ENCODE peak calls at places on chromosomes 5 and 9, in nine cellular contexts. One of them, this sample, is unnamed.

GRCh38 chr9:24961787-24962186 is 416.1 kb upstream of the IZUMO3 start:
- DNase-seq in vagina: no peak
- DNase-seq in suprapubic skin: no peak
- DNase-seq in lung: no peak
- DNase-seq in transverse colon: no peak
- DNase-seq in naive thymus-derived CD4-positive, alpha-beta T cell: no peak
- DNase-seq in right atrium auricular region: no peak
- DNase-seq in gastrocnemius medialis: no peak
- DNase-seq in A549: no peak
- DNase-seq in this sample: no peak

GRCh38 chr5:41465493-41466171 is 44.8 kb downstream of the PLCXD3 start:
- DNase-seq in naive thymus-derived CD4-positive, alpha-beta T cell: no peak
- DNase-seq in A549: no peak
- DNase-seq in suprapubic skin: no peak
- DNase-seq in lung: no peak
- DNase-seq in vagina: no peak
- DNase-seq in transverse colon: no peak
- DNase-seq in right atrium auricular region: no peak
- DNase-seq in gastrocnemius medialis: no peak
- DNase-seq in this sample: no peak

GRCh38 chr5:1525624-1525985 is 1.8 kb upstream of the LPCAT1 start:
- DNase-seq in vagina: no peak
- DNase-seq in right atrium auricular region: peak; percentile 53
- DNase-seq in gastrocnemius medialis: no peak
- DNase-seq in naive thymus-derived CD4-positive, alpha-beta T cell: peak; percentile 5
- DNase-seq in A549: no peak
- DNase-seq in suprapubic skin: no peak
- DNase-seq in lung: no peak
- DNase-seq in transverse colon: no peak
- DNase-seq in this sample: peak; percentile 1

GRCh38 chr5:75052461-75053285 is at the start of gene GCNT4:
- DNase-seq in transverse colon: peak; percentile 38
- DNase-seq in lung: peak; percentile 39
- DNase-seq in A549: peak; percentile 29
- DNase-seq in right atrium auricular region: no peak
- DNase-seq in vagina: no peak
- DNase-seq in suprapubic skin: no peak
- DNase-seq in naive thymus-derived CD4-positive, alpha-beta T cell: peak; percentile 43
- DNase-seq in gastrocnemius medialis: peak; percentile 26
- DNase-seq in this sample: peak; percentile 56

GRCh38 chr9:83330207-83331196 is 207.7 kb downstream of the FRMD3 start:
- DNase-seq in gastrocnemius medialis: no peak
- DNase-seq in transverse colon: no peak
- DNase-seq in vagina: no peak
- DNase-seq in A549: no peak
- DNase-seq in naive thymus-derived CD4-positive, alpha-beta T cell: no peak
- DNase-seq in suprapubic skin: no peak
- DNase-seq in right atrium auricular region: no peak
- DNase-seq in lung: no peak
- DNase-seq in this sample: no peak

GRCh38 chr5:140084466-140084865 is 29.4 kb upstream of the PURA start:
- DNase-seq in gastrocnemius medialis: no peak
- DNase-seq in suprapubic skin: no peak
- DNase-seq in lung: no peak
- DNase-seq in vagina: no peak
- DNase-seq in naive thymus-derived CD4-positive, alpha-beta T cell: no peak
- DNase-seq in transverse colon: no peak
- DNase-seq in right atrium auricular region: no peak
- DNase-seq in A549: no peak
- DNase-seq in this sample: peak; percentile 48

GRCh38 chr9:93684161-93684765 is 107.9 kb downstream of the PHF2 start:
- DNase-seq in suprapubic skin: no peak
- DNase-seq in vagina: no peak
- DNase-seq in right atrium auricular region: peak; percentile 43
- DNase-seq in lung: peak; percentile 25
- DNase-seq in gastrocnemius medialis: no peak
- DNase-seq in naive thymus-derived CD4-positive, alpha-beta T cell: no peak
- DNase-seq in transverse colon: no peak
- DNase-seq in A549: no peak
- DNase-seq in this sample: no peak

GRCh38 chr5:129377504-129377903 is 82.6 kb upstream of the ADAMTS19 start:
- DNase-seq in lung: no peak
- DNase-seq in right atrium auricular region: no peak
- DNase-seq in A549: no peak
- DNase-seq in transverse colon: peak; percentile 54
- DNase-seq in vagina: no peak
- DNase-seq in gastrocnemius medialis: no peak
- DNase-seq in naive thymus-derived CD4-positive, alpha-beta T cell: no peak
- DNase-seq in suprapubic skin: no peak
- DNase-seq in this sample: no peak

GRCh38 chr9:134175808-134176598 is 11.6 kb upstream of the RNU6ATAC start:
- DNase-seq in A549: no peak
- DNase-seq in vagina: no peak
- DNase-seq in lung: no peak
- DNase-seq in suprapubic skin: peak; percentile 64
- DNase-seq in transverse colon: no peak
- DNase-seq in naive thymus-derived CD4-positive, alpha-beta T cell: no peak
- DNase-seq in right atrium auricular region: no peak
- DNase-seq in gastrocnemius medialis: peak; percentile 64
- DNase-seq in this sample: no peak

GRCh38 chr9:125218621-125219020 is 18.3 kb downstream of the RABEPK start:
- DNase-seq in right atrium auricular region: no peak
- DNase-seq in suprapubic skin: no peak
- DNase-seq in vagina: no peak
- DNase-seq in naive thymus-derived CD4-positive, alpha-beta T cell: no peak
- DNase-seq in gastrocnemius medialis: no peak
- DNase-seq in lung: no peak
- DNase-seq in A549: no peak
- DNase-seq in transverse colon: no peak
- DNase-seq in this sample: no peak

GRCh38 chr5:126096442-126096841 is 326.8 kb upstream of the GRAMD2B start:
- DNase-seq in gastrocnemius medialis: no peak
- DNase-seq in transverse colon: no peak
- DNase-seq in naive thymus-derived CD4-positive, alpha-beta T cell: no peak
- DNase-seq in vagina: no peak
- DNase-seq in suprapubic skin: no peak
- DNase-seq in lung: no peak
- DNase-seq in right atrium auricular region: no peak
- DNase-seq in A549: no peak
- DNase-seq in this sample: no peak

GRCh38 chr9:93345630-93346239 is 105.8 kb upstream of the FAM120A start:
- DNase-seq in right atrium auricular region: no peak
- DNase-seq in vagina: no peak
- DNase-seq in gastrocnemius medialis: no peak
- DNase-seq in A549: no peak
- DNase-seq in suprapubic skin: no peak
- DNase-seq in transverse colon: no peak
- DNase-seq in lung: no peak
- DNase-seq in naive thymus-derived CD4-positive, alpha-beta T cell: no peak
- DNase-seq in this sample: no peak

GRCh38 chr9:131799177-131799823 is 59.4 kb upstream of the RAPGEF1 start:
- DNase-seq in right atrium auricular region: no peak
- DNase-seq in gastrocnemius medialis: no peak
- DNase-seq in transverse colon: peak; percentile 46
- DNase-seq in A549: no peak
- DNase-seq in suprapubic skin: no peak
- DNase-seq in vagina: no peak
- DNase-seq in lung: peak; percentile 31
- DNase-seq in naive thymus-derived CD4-positive, alpha-beta T cell: peak; percentile 36
- DNase-seq in this sample: peak; percentile 50

GRCh38 chr5:62315376-62316049 is 9.5 kb downstream of the KIF2A start:
- DNase-seq in A549: no peak
- DNase-seq in vagina: no peak
- DNase-seq in right atrium auricular region: no peak
- DNase-seq in gastrocnemius medialis: no peak
- DNase-seq in transverse colon: no peak
- DNase-seq in naive thymus-derived CD4-positive, alpha-beta T cell: no peak
- DNase-seq in suprapubic skin: no peak
- DNase-seq in lung: no peak
- DNase-seq in this sample: no peak

GRCh38 chr5:81854485-81854884 is 103.6 kb upstream of the SSBP2 start:
- DNase-seq in A549: no peak
- DNase-seq in naive thymus-derived CD4-positive, alpha-beta T cell: no peak
- DNase-seq in gastrocnemius medialis: no peak
- DNase-seq in right atrium auricular region: no peak
- DNase-seq in vagina: no peak
- DNase-seq in transverse colon: no peak
- DNase-seq in suprapubic skin: no peak
- DNase-seq in lung: no peak
- DNase-seq in this sample: no peak

GRCh38 chr5:168317521-168318147 is 26.2 kb downstream of the WWC1 start:
- DNase-seq in A549: peak; percentile 95
- DNase-seq in vagina: no peak
- DNase-seq in naive thymus-derived CD4-positive, alpha-beta T cell: no peak
- DNase-seq in gastrocnemius medialis: no peak
- DNase-seq in transverse colon: no peak
- DNase-seq in suprapubic skin: no peak
- DNase-seq in lung: peak; percentile 48
- DNase-seq in right atrium auricular region: no peak
- DNase-seq in this sample: peak; percentile 75

GRCh38 chr9:93463638-93464248 is 10.4 kb upstream of the FAM120AOS start:
- DNase-seq in right atrium auricular region: no peak
- DNase-seq in gastrocnemius medialis: no peak
- DNase-seq in A549: no peak
- DNase-seq in suprapubic skin: no peak
- DNase-seq in transverse colon: no peak
- DNase-seq in lung: no peak
- DNase-seq in vagina: no peak
- DNase-seq in naive thymus-derived CD4-positive, alpha-beta T cell: no peak
- DNase-seq in this sample: no peak

GRCh38 chr9:13139641-13140171 is 139.8 kb downstream of the MPDZ start:
- DNase-seq in transverse colon: no peak
- DNase-seq in suprapubic skin: no peak
- DNase-seq in right atrium auricular region: no peak
- DNase-seq in vagina: no peak
- DNase-seq in gastrocnemius medialis: no peak
- DNase-seq in naive thymus-derived CD4-positive, alpha-beta T cell: no peak
- DNase-seq in lung: no peak
- DNase-seq in A549: no peak
- DNase-seq in this sample: no peak

GRCh38 chr5:52560366-52560765 is 227.3 kb upstream of the ITGA1 start:
- DNase-seq in A549: no peak
- DNase-seq in suprapubic skin: no peak
- DNase-seq in right atrium auricular region: no peak
- DNase-seq in transverse colon: no peak
- DNase-seq in lung: no peak
- DNase-seq in vagina: no peak
- DNase-seq in naive thymus-derived CD4-positive, alpha-beta T cell: no peak
- DNase-seq in gastrocnemius medialis: no peak
- DNase-seq in this sample: no peak

DNA sequence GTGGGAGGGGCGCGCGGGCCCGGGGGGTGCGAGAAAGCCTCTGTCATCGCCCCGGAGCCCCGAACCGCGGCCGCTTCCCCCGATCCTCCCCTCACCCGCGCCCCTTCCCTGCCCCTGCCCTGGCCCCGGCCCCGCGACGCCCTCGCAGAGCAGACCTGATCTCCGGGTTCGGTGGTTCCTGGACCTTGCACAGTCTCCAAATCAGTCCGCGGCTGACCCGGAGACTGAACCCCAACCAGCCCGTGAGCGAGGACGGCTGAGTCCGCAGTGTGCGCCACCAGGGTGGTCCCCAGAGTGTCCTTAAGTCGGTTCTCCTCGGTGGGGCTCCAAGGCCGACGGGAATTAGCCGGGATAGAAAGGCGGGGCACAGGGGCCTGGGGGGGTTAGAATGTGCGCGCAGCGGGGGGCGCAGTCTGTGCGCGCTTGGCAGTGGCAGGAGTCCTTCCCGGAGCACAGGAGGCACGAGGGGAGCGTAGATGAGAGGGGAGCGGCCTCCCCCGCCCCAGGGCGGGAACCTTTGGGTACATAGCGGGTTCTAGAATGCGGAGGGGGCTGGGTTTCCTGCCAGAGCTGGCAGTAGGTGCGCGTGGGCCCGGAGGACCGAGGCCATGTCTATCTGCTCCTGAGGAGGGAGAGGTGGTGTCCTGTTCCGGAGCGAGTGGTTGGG is 779 bp downstream of the PKN3 start:
- DNase-seq in transverse colon: no peak
- DNase-seq in naive thymus-derived CD4-positive, alpha-beta T cell: no peak
- DNase-seq in suprapubic skin: peak; percentile 79
- DNase-seq in gastrocnemius medialis: no peak
- DNase-seq in vagina: no peak
- DNase-seq in right atrium auricular region: no peak
- DNase-seq in A549: peak; percentile 60
- DNase-seq in lung: no peak
- DNase-seq in this sample: no peak
- H3K27ac ChIP-seq in transverse colon: peak overlapping the region; percentile 66
- H3K27ac ChIP-seq in naive thymus-derived CD4-positive, alpha-beta T cell: peak overlapping the region; percentile 60
- H3K27ac ChIP-seq in suprapubic skin: peak overlapping the region; percentile 81
- H3K27ac ChIP-seq in gastrocnemius medialis: peak overlapping the region; percentile 69
- H3K27ac ChIP-seq in vagina: peak overlapping the region; percentile 71
- H3K27ac ChIP-seq in right atrium auricular region: peak overlapping the region; percentile 78
- H3K27ac ChIP-seq in A549: peak overlapping the region; percentile 100
- H3K27ac ChIP-seq in lung: peak overlapping the region; percentile 84
- H3K27ac ChIP-seq in this sample: peak overlapping the region; percentile 84

DNA sequence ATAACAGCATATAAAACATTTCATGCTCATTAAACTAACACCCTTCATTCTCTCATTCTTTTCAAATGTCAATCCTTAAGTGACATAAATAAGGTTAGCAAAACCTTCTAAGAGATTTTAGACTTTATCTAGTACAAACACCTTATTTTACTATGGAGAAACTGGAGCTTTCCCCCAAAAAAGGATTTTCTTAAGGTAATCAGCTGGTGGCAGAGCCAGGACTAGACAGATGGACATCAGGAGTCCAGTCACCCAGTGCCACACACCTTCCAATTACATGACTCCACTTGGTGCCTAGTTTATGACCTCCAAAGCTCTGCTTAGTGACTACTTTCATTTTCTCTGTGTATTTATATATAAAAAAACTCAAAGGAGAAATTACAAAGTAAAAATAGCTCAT is 70.2 kb downstream of the HTR4 start:
- DNase-seq in vagina: no peak
- DNase-seq in naive thymus-derived CD4-positive, alpha-beta T cell: no peak
- DNase-seq in right atrium auricular region: no peak
- DNase-seq in transverse colon: no peak
- DNase-seq in suprapubic skin: no peak
- DNase-seq in lung: no peak
- DNase-seq in A549: no peak
- DNase-seq in gastrocnemius medialis: no peak
- DNase-seq in this sample: no peak
- H3K4me3 ChIP-seq in vagina: no peak overlapping the region
- H3K4me3 ChIP-seq in naive thymus-derived CD4-positive, alpha-beta T cell: no peak overlapping the region
- H3K4me3 ChIP-seq in right atrium auricular region: no peak overlapping the region
- H3K4me3 ChIP-seq in transverse colon: no peak overlapping the region
- H3K4me3 ChIP-seq in suprapubic skin: no peak overlapping the region
- H3K4me3 ChIP-seq in lung: no peak overlapping the region
- H3K4me3 ChIP-seq in A549: no peak overlapping the region
- H3K4me3 ChIP-seq in gastrocnemius medialis: no peak overlapping the region
- H3K4me3 ChIP-seq in this sample: no peak overlapping the region

GRCh38 chr9:70491798-70492736 is 77.6 kb upstream of the KLF9 start:
- DNase-seq in right atrium auricular region: no peak
- DNase-seq in vagina: no peak
- DNase-seq in A549: no peak
- DNase-seq in transverse colon: no peak
- DNase-seq in suprapubic skin: no peak
- DNase-seq in gastrocnemius medialis: no peak
- DNase-seq in lung: no peak
- DNase-seq in naive thymus-derived CD4-positive, alpha-beta T cell: no peak
- DNase-seq in this sample: no peak
- H3K4me1 ChIP-seq in right atrium auricular region: peaks cover 61% of the 10 kb centered on the region
- H3K4me1 ChIP-seq in vagina: peaks cover 23% of the 10 kb centered on the region
- H3K4me1 ChIP-seq in A549: peaks cover 3% of the 10 kb centered on the region
- H3K4me1 ChIP-seq in transverse colon: peaks cover 10% of the 10 kb centered on the region
- H3K4me1 ChIP-seq in suprapubic skin: peaks cover 44% of the 10 kb centered on the region
- H3K4me1 ChIP-seq in gastrocnemius medialis: peaks cover 64% of the 10 kb centered on the region
- H3K4me1 ChIP-seq in lung: peaks cover 13% of the 10 kb centered on the region
- H3K4me1 ChIP-seq in naive thymus-derived CD4-positive, alpha-beta T cell: no peaks in the 10 kb centered on the region
- H3K4me1 ChIP-seq in this sample: no peaks in the 10 kb centered on the region

GRCh38 chr5:127957183-127957582 is 126.4 kb upstream of the SLC12A2 start:
- DNase-seq in transverse colon: peak; percentile 52
- DNase-seq in lung: no peak
- DNase-seq in A549: peak; percentile 47
- DNase-seq in suprapubic skin: no peak
- DNase-seq in right atrium auricular region: no peak
- DNase-seq in gastrocnemius medialis: peak; percentile 41
- DNase-seq in naive thymus-derived CD4-positive, alpha-beta T cell: no peak
- DNase-seq in vagina: no peak
- DNase-seq in this sample: no peak
- H3K27ac ChIP-seq in transverse colon: peak overlapping the region; percentile 80
- H3K27ac ChIP-seq in lung: no peak overlapping the region
- H3K27ac ChIP-seq in A549: peak overlapping the region; percentile 80
- H3K27ac ChIP-seq in suprapubic skin: no peak overlapping the region
- H3K27ac ChIP-seq in right atrium auricular region: peak overlapping the region; percentile 61
- H3K27ac ChIP-seq in gastrocnemius medialis: no peak overlapping the region
- H3K27ac ChIP-seq in naive thymus-derived CD4-positive, alpha-beta T cell: no peak overlapping the region
- H3K27ac ChIP-seq in vagina: no peak overlapping the region
- H3K27ac ChIP-seq in this sample: no peak overlapping the region

This sample was measured in body of pancreas.